ENCODE peak calls at places on chromosomes 1 and 21, in four cellular contexts. C is right cardiac atrium; G is CD8-positive, alpha-beta T cell; S is OCI-LY7. U is an unnamed sample.

GRCh38 chr1:47333922-47334764 is 553 bp downstream of the CMPK1 start:
- DNase-seq in C (peak), G (peak), S (peak), U (peak)

GRCh38 chr1:62281922-62282555 is 37.2 kb downstream of the KANK4 start:
- DNase-seq in C (no peak), G (no peak), S (no peak), U (no peak)

GRCh38 chr1:54105736-54106269 is 47.0 kb downstream of the CDCP2 start:
- DNase-seq in C (no peak), G (no peak), S (no peak), U (no peak)

GRCh38 chr21:42561742-42562141 is 48.1 kb downstream of the SLC37A1 start:
- DNase-seq in C (peak), G (no peak), S (peak), U (peak)

GRCh38 chr1:245837741-245838140 is 669.3 kb downstream of the SMYD3 start:
- DNase-seq in C (no peak), G (no peak), S (no peak), U (no peak)

GRCh38 chr1:20134995-20135394 is 4.1 kb upstream of the PLA2G2F start:
- DNase-seq in C (no peak), G (no peak), S (no peak), U (no peak)

GRCh38 chr1:217435159-217435558 is 195.7 kb downstream of the GPATCH2 start:
- DNase-seq in C (no peak), G (no peak), S (no peak), U (no peak)

GRCh38 chr1:19311503-19311930 is 427 bp downstream of the AKR7A2 start:
- DNase-seq in C (no peak), G (peak), S (no peak), U (no peak)

GRCh38 chr1:21865943-21866628 is 54.0 kb downstream of the LDLRAD2 start:
- DNase-seq in C (no peak), G (no peak), S (peak), U (no peak)

GRCh38 chr1:5488448-5488847 is 503.8 kb downstream of the NPHP4 start:
- DNase-seq in C (no peak), G (no peak), S (no peak), U (no peak)

GRCh38 chr21:26966978-26967913 is at the start of gene ADAMTS5:
- DNase-seq in C (peak), G (no peak), S (no peak), U (peak)

GRCh38 chr1:240109130-240109529 is 17.4 kb downstream of the FMN2 start:
- DNase-seq in C (no peak), G (no peak), S (no peak), U (no peak)

GRCh38 chr1:184208622-184209021 is 157.1 kb downstream of the TSEN15 start:
- DNase-seq in C (no peak), G (no peak), S (no peak), U (no peak)

GRCh38 chr1:223702735-223703667 is 9.3 kb upstream of the CAPN2 start:
- DNase-seq in C (no peak), G (no peak), S (no peak), U (no peak)

GRCh38 chr21:44952929-44953627 is 13.2 kb downstream of the SLX9 start:
- DNase-seq in C (peak), G (no peak), S (no peak), U (no peak)

GRCh38 chr1:211942583-211942982 is 92.8 kb downstream of the INTS7 start:
- DNase-seq in C (no peak), G (no peak), S (no peak), U (no peak)

GRCh38 chr1:221159608-221160007 is 280.4 kb downstream of the HLX start:
- DNase-seq in C (no peak), G (no peak), S (no peak), U (no peak)

GRCh38 chr1:67937651-67938050 is 104.4 kb upstream of the GNG12 start:
- DNase-seq in C (peak), G (no peak), S (no peak), U (no peak)

GRCh38 chr1:156692958-156693857 is 12.2 kb downstream of the CRABP2 start:
- DNase-seq in C (no peak), G (no peak), S (peak), U (peak)

GRCh38 chr1:234965128-234965527 is 163.5 kb downstream of the TOMM20 start:
- DNase-seq in C (no peak), G (no peak), S (no peak), U (no peak)

GRCh38 chr1:27258598-27258997 is 24.2 kb downstream of the WDTC1 start:
- DNase-seq in C (no peak), G (no peak), S (no peak), U (no peak)

GRCh38 chr21:37072239-37072987 is 458 bp downstream of the PIGP start:
- DNase-seq in C (peak), G (peak), S (no peak), U (peak)

GRCh38 chr1:115649964-115650363 is 8.2 kb downstream of the VANGL1 start:
- DNase-seq in C (no peak), G (no peak), S (no peak), U (no peak)

GRCh38 chr1:170001266-170001665 is 73.2 kb downstream of the KIFAP3 start:
- DNase-seq in C (no peak), G (no peak), S (no peak), U (no peak)

GRCh38 chr1:228002792-228003191 is 4.0 kb upstream of the WNT3A start:
- DNase-seq in C (no peak), G (no peak), S (no peak), U (no peak)

GRCh38 chr21:26057488-26058170 is 112.9 kb downstream of the APP start:
- DNase-seq in C (no peak), G (no peak), S (no peak), U (no peak)

GRCh38 chr1:6745073-6745472 is 40.2 kb upstream of the CAMTA1 start:
- DNase-seq in C (no peak), G (no peak), S (no peak), U (no peak)

GRCh38 chr1:32231843-32232432 is 9.7 kb downstream of the EIF3I start:
- DNase-seq in C (peak), G (no peak), S (no peak), U (no peak)

GRCh38 chr1:62194651-62195282 is at the start of gene L1TD1:
- DNase-seq in C (no peak), G (no peak), S (no peak), U (no peak)

GRCh38 chr1:36088265-36088576 is 471 bp upstream of the ADPRS start:
- DNase-seq in C (no peak), G (no peak), S (no peak), U (no peak)
- H3K4me3 ChIP-seq in C (peak), G (peak), S (peak), U (peak)

GRCh38 chr1:87389011-87389410 is 60.3 kb downstream of the LMO4 start:
- DNase-seq in C (no peak), G (no peak), S (no peak), U (no peak)

GRCh38 chr1:87389546-87389945 is 60.9 kb downstream of the LMO4 start:
- DNase-seq in C (no peak), G (no peak), S (no peak), U (no peak)

GRCh38 chr1:87392241-87393192 is 63.8 kb downstream of the LMO4 start:
- DNase-seq in C (no peak), G (no peak), S (no peak), U (no peak)

GRCh38 chr1:87394462-87394861 is 65.8 kb downstream of the LMO4 start:
- DNase-seq in C (no peak), G (no peak), S (no peak), U (no peak)

GRCh38 chr1:87393437-87394085 is 64.9 kb downstream of the LMO4 start:
- DNase-seq in C (no peak), G (no peak), S (no peak), U (no peak)
- H3K27ac ChIP-seq in C (no peak), G (no peak), S (no peak), U (no peak)

GRCh38 chr1:159827102-159827490 is 423 bp downstream of the SLAMF8 start:
- DNase-seq in C (no peak), G (no peak), S (no peak), U (no peak)
- H3K4me3 ChIP-seq in C (no peak), G (peak), S (no peak), U (no peak)

GRCh38 chr1:151713044-151713443 is 3.6 kb downstream of the CELF3 start:
- DNase-seq in C (no peak), G (no peak), S (no peak), U (no peak)

GRCh38 chr1:151711044-151711800 is 5.4 kb downstream of the CELF3 start:
- DNase-seq in C (no peak), G (no peak), S (no peak), U (no peak)

GRCh38 chr1:151713874-151714273 is 2.7 kb downstream of the CELF3 start:
- DNase-seq in C (no peak), G (no peak), S (no peak), U (peak)

GRCh38 chr1:151710187-151710586 is 6.4 kb downstream of the CELF3 start:
- DNase-seq in C (peak), G (peak), S (peak), U (no peak)

GRCh38 chr1:151711940-151712339 is 4.7 kb downstream of the CELF3 start:
- DNase-seq in C (no peak), G (no peak), S (no peak), U (no peak)
- H3K27ac ChIP-seq in C (no peak), G (no peak), S (no peak), U (no peak)

GRCh38 chr1:84823991-84824390 is 69.0 kb downstream of the LPAR3 start:
- DNase-seq in C (no peak), G (no peak), S (no peak), U (no peak)
- H3K4me3 ChIP-seq in C (no peak), G (no peak), S (no peak), U (no peak)

DNA sequence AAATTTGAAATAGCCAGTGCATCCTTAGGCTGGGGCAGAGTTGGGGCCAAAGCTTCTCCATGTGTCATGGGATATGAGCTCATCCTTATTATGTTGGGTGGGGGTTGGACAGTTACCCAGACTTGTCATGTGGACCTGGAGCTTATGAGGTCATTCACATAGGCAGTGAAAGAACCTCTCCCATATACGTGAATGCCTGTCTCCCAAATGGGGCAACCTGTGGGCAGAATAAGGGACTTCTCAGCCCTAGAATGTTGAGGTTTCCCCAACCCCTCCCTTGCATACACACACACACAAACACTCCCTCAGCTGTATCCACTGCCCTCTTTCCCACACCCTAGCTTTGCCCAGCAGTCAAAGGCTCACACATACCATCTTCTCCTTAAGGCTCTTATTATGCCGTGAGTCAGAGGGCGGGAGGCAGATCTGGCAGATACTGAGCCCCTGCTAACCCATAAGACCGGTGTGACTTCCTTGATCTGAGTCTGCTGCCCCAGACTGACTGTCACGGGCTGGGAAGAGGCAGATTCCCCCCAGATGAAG is 2.3 kb upstream of the IVL start:
- DNase-seq in C (no peak), G (no peak), S (no peak), U (no peak)
- H3K27ac ChIP-seq in C (no peak), G (no peak), S (no peak), U (no peak)

GRCh38 chr1:44031900-44032817 is 897 bp upstream of the SLC6A9 start:
- DNase-seq in C (no peak), G (no peak), S (no peak), U (no peak)
- H3K4me3 ChIP-seq in C (no peak), G (no peak), S (peak), U (no peak)

GRCh38 chr1:204350857-204351573 is 8.7 kb downstream of the PLEKHA6 start:
- DNase-seq in C (peak), G (no peak), S (peak), U (no peak)
- H3K27ac ChIP-seq in C (peak), G (no peak), S (no peak), U (no peak)

GRCh38 chr1:192123212-192123611 is 35.0 kb upstream of the RGS18 start:
- DNase-seq in C (no peak), G (no peak), S (no peak), U (no peak)

GRCh38 chr1:192115000-192115399 is 43.3 kb upstream of the RGS18 start:
- DNase-seq in C (no peak), G (no peak), S (no peak), U (no peak)

GRCh38 chr1:192119701-192120100 is 38.6 kb upstream of the RGS18 start:
- DNase-seq in C (no peak), G (no peak), S (no peak), U (no peak)

GRCh38 chr1:192122668-192123067 is 35.6 kb upstream of the RGS18 start:
- DNase-seq in C (no peak), G (no peak), S (no peak), U (no peak)

DNA sequence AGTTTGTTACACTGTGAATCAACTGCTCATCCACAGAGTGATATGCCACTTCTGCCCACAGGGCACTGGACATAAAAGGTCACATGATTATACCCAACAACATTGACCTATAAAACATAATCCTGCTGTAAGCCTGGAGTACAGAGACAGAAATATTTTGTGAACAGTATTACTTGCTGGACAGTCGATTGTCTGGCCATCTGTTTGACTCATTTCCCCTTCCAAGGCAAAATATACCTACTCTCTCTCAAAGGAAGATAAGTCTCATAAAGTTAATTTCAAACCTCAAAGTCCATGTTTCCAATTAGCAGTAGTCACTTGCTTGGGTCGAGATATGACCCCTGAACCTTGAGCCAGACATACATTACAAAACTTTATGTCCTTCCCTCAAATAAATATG is 39.4 kb upstream of the RGS18 start:
- DNase-seq in C (no peak), G (no peak), S (no peak), U (no peak)
- H3K4me3 ChIP-seq in C (no peak), G (no peak), S (no peak), U (no peak)